ENCODE peak calls at places on chromosomes 13 and 19, in seven cellular contexts. F, X, A, J, I, Y and U are unnamed samples.

GRCh38 chr13:26541678-26542553 is 15.6 kb upstream of the WASF3 start:
- DNase-seq in F (no peak), X (no peak), A (no peak), J (no peak), I (no peak), Y (no peak), U (no peak)

GRCh38 chr13:103716689-103717088 is 650.5 kb upstream of the SLC10A2 start:
- DNase-seq in F (no peak), X (no peak), A (no peak), J (no peak), I (no peak), Y (no peak), U (no peak)

GRCh38 chr13:38350114-38350617 is 515 bp downstream of the UFM1 start:
- DNase-seq in F (peak), X (peak), A (peak), J (no peak), I (no peak), Y (no peak), U (peak)

GRCh38 chr13:110617326-110618072 is 2.2 kb downstream of the NAXD start:
- DNase-seq in F (no peak), X (no peak), A (peak), J (no peak), I (no peak), Y (no peak), U (no peak)

GRCh38 chr13:101416181-101417042 is at the start of gene NALCN:
- DNase-seq in F (no peak), X (peak), A (no peak), J (no peak), I (no peak), Y (no peak), U (no peak)

GRCh38 chr19:33773704-33774624 is 22.7 kb upstream of the KCTD15 start:
- DNase-seq in F (no peak), X (no peak), A (no peak), J (no peak), I (no peak), Y (no peak), U (no peak)

GRCh38 chr13:94696171-94696570 is 16.2 kb downstream of the SOX21 start:
- DNase-seq in F (no peak), X (no peak), A (no peak), J (no peak), I (no peak), Y (no peak), U (no peak)

GRCh38 chr13:94914829-94915228 is 202.5 kb upstream of the SOX21 start:
- DNase-seq in F (no peak), X (no peak), A (no peak), J (no peak), I (no peak), Y (no peak), U (no peak)

GRCh38 chr13:32330438-32330837 is 15.1 kb downstream of the BRCA2 start:
- DNase-seq in F (no peak), X (no peak), A (peak), J (no peak), I (no peak), Y (no peak), U (no peak)

GRCh38 chr13:41212881-41213280 is 18.5 kb upstream of the KBTBD7 start:
- DNase-seq in F (no peak), X (no peak), A (no peak), J (no peak), I (no peak), Y (no peak), U (no peak)

GRCh38 chr19:474126-475078 is 13.6 kb upstream of the SHC2 start:
- DNase-seq in F (no peak), X (peak), A (no peak), J (no peak), I (no peak), Y (no peak), U (peak)

GRCh38 chr13:59488436-59488835 is 675.3 kb downstream of the DIAPH3 start:
- DNase-seq in F (no peak), X (no peak), A (no peak), J (no peak), I (no peak), Y (no peak), U (no peak)

GRCh38 chr13:40776681-40777165 is 5.7 kb upstream of the MRPS31 start:
- DNase-seq in F (peak), X (no peak), A (peak), J (peak), I (no peak), Y (peak), U (peak)

GRCh38 chr13:47859129-47859528 is 141.9 kb downstream of the SUCLA2 start:
- DNase-seq in F (no peak), X (no peak), A (peak), J (no peak), I (peak), Y (no peak), U (no peak)

GRCh38 chr19:42095814-42096230 is 19.9 kb downstream of the ZNF574 start:
- DNase-seq in F (no peak), X (no peak), A (no peak), J (no peak), I (no peak), Y (no peak), U (no peak)

GRCh38 chr13:113178070-113178895 is 19.8 kb downstream of the PROZ start:
- DNase-seq in F (no peak), X (no peak), A (peak), J (no peak), I (peak), Y (no peak), U (no peak)

GRCh38 chr13:103351035-103351828 is 285.0 kb upstream of the SLC10A2 start:
- DNase-seq in F (no peak), X (peak), A (no peak), J (no peak), I (no peak), Y (no peak), U (no peak)

GRCh38 chr19:2721570-2722540 is 683 bp upstream of the DIRAS1 start:
- DNase-seq in F (no peak), X (no peak), A (no peak), J (no peak), I (no peak), Y (no peak), U (no peak)

GRCh38 chr19:30227661-30228112 is 144.5 kb upstream of the ZNF536 start:
- DNase-seq in F (no peak), X (peak), A (peak), J (no peak), I (no peak), Y (no peak), U (peak)

GRCh38 chr13:24212254-24212653 is 51.7 kb downstream of the SPATA13 start:
- DNase-seq in F (no peak), X (no peak), A (no peak), J (no peak), I (no peak), Y (no peak), U (no peak)

GRCh38 chr13:50629497-50629896 is 214.0 kb downstream of the DLEU7 start:
- DNase-seq in F (no peak), X (no peak), A (no peak), J (no peak), I (no peak), Y (no peak), U (no peak)

GRCh38 chr13:73492811-73493210 is 434.0 kb downstream of the KLF5 start:
- DNase-seq in F (no peak), X (no peak), A (no peak), J (no peak), I (no peak), Y (no peak), U (no peak)

GRCh38 chr13:41463823-41464602 is 6.7 kb downstream of the RGCC start:
- DNase-seq in F (no peak), X (no peak), A (no peak), J (no peak), I (no peak), Y (no peak), U (peak)

GRCh38 chr13:30835442-30835841 is 70.6 kb upstream of the MEDAG start:
- DNase-seq in F (no peak), X (no peak), A (no peak), J (no peak), I (no peak), Y (no peak), U (no peak)

GRCh38 chr13:60028021-60028420 is 135.7 kb downstream of the DIAPH3 start:
- DNase-seq in F (no peak), X (no peak), A (no peak), J (no peak), I (no peak), Y (no peak), U (no peak)

GRCh38 chr13:76826527-76826926 is 59.7 kb downstream of the KCTD12 start:
- DNase-seq in F (no peak), X (no peak), A (no peak), J (no peak), I (no peak), Y (no peak), U (no peak)

GRCh38 chr19:33499248-33499647 is 22.3 kb downstream of the PEPD start:
- DNase-seq in F (no peak), X (no peak), A (no peak), J (no peak), I (no peak), Y (no peak), U (peak)

GRCh38 chr13:51125495-51126226 is 14.6 kb upstream of the C13orf42 start:
- DNase-seq in F (no peak), X (peak), A (peak), J (no peak), I (no peak), Y (no peak), U (no peak)

GRCh38 chr19:29841209-29841558 is 29.4 kb downstream of the CCNE1 start:
- DNase-seq in F (no peak), X (no peak), A (no peak), J (no peak), I (no peak), Y (no peak), U (no peak)

GRCh38 chr19:49588370-49589122 is 2.4 kb upstream of the PRR12 start:
- DNase-seq in F (no peak), X (no peak), A (no peak), J (no peak), I (no peak), Y (peak), U (peak)

GRCh38 chr13:76820759-76821158 is 65.4 kb downstream of the KCTD12 start:
- DNase-seq in F (no peak), X (peak), A (peak), J (no peak), I (no peak), Y (no peak), U (no peak)

GRCh38 chr13:30464496-30465351 is 1.0 kb downstream of the HMGB1 start:
- DNase-seq in F (peak), X (peak), A (peak), J (peak), I (no peak), Y (peak), U (peak)

GRCh38 chr13:71290963-71291937 is 575.8 kb downstream of the DACH1 start:
- DNase-seq in F (peak), X (no peak), A (peak), J (no peak), I (no peak), Y (peak), U (no peak)
- H3K4me3 ChIP-seq in F (peak), X (peak), A (peak), J (peak), I (peak), Y (peak), U (peak)

DNA sequence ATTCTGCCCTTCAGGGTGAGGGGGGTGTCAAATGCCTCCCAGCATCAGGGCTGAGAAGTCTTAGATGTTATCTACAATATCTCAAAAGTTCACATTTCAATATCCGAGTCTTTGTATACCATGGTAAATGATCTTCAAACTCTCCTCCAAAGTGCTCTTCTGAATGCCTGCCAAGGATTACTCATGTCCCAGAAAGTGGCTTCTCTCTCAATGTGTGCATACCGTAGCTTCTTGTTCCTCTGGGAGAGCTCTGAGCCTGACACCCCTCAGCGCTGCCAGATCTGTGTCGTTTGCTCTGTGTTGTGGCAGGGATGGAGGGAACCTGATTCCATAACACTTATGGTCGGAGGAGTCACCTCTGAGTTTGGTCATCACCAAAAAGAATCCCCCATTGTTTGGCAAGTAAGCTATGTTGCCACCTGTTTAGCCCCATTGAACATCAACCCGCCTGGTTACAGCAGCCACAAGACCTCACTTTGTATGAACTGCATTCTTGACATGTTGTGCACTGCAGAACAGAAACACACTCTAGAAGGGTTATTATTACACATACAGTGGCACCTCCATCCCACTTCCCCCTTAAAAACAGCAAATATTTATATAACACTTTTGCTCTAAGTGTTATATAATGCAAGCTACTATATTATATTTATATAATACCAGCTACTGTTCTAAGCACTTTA is 163.1 kb upstream of the MIR17HG start:
- DNase-seq in F (no peak), X (no peak), A (no peak), J (no peak), I (no peak), Y (no peak), U (no peak)
- H3K4me3 ChIP-seq in F (no peak), X (no peak), A (no peak), J (no peak), I (no peak), Y (no peak), U (no peak)

DNA sequence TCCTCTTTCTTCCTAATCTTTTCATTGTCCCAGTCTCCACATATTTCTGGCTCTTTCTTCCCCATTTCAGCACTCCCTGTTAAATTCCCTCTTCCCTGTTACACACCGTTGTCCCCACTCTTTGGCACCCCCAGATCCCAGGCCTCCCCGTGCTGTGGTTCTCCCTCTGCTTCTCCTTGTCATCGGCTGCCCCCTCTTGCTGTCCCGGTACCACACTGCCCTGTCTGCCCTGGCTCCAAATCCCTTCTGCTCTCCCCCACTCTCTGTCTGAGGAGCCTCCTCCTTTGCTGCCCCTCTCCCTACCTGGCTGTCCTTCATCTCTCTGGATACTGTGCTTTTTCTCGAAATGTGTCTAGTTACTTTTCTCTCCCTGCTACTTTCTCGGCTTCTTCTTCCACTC is 978 bp downstream of the ZNF415 start:
- DNase-seq in F (no peak), X (no peak), A (no peak), J (no peak), I (no peak), Y (no peak), U (no peak)
- H3K4me3 ChIP-seq in F (peak), X (peak), A (peak), J (peak), I (no peak), Y (peak), U (peak)

DNA sequence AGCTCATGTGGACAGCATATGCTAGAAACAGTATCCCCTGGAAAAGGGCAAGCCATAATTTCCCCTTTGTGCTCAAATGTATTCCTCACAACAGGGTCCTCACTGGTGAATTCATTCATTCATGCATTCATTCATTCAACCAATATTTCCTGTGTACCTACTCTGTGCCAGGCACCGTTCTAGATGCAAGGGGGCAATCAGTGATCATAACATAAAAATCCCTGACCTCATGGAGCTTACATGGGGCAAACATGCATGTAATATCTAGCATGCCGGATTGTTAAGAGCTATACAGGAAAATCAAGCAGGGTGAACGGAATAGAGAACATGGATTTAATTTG is 2.6 kb downstream of the RANBP3 start:
- DNase-seq in F (no peak), X (no peak), A (no peak), J (no peak), I (no peak), Y (no peak), U (no peak)
- H3K4me3 ChIP-seq in F (peak), X (no peak), A (no peak), J (no peak), I (peak), Y (no peak), U (no peak)

GRCh38 chr13:75705395-75705794 is 69.3 kb downstream of the LMO7 start:
- DNase-seq in F (no peak), X (no peak), A (peak), J (no peak), I (no peak), Y (no peak), U (no peak)
- H3K4me3 ChIP-seq in F (no peak), X (no peak), A (no peak), J (peak), I (no peak), Y (no peak), U (no peak)

DNA sequence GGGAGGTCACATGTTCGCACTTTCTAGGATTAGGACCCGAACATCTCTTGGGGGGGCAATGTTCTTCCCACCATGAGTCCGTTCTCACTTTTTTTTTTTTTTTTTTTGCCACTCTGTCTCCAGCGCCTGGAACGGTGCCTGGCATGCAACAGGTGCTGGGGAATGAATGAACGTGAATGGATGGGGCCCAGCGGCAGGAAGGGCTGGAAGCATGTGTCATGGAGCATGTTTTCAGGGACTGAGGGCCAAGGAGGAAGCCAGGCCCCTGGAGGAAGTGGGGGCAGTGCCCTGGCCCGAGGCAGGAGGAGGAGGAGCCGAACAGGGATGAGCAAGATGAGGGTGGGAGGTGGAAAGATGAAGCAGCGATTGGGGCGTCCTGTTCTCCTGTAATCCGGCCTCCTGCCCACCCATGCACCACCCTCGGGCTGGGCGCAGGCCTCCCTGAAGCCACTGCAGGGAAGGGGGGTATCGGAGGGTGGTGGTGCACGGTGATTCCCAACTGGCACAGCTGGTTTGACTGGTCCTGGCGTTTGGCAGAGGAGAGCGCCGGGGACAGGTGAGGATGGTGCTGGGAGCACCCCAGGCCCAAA is 8.8 kb upstream of the SULT2B1 start:
- DNase-seq in F (no peak), X (no peak), A (peak), J (no peak), I (no peak), Y (no peak), U (no peak)
- H3K4me3 ChIP-seq in F (no peak), X (no peak), A (no peak), J (no peak), I (no peak), Y (no peak), U (no peak)

GRCh38 chr19:45805719-45806118 is 9.4 kb downstream of the RSPH6A start:
- DNase-seq in F (no peak), X (no peak), A (no peak), J (no peak), I (no peak), Y (no peak), U (no peak)
- H3K4me3 ChIP-seq in F (no peak), X (no peak), A (no peak), J (no peak), I (no peak), Y (no peak), U (no peak)

DNA sequence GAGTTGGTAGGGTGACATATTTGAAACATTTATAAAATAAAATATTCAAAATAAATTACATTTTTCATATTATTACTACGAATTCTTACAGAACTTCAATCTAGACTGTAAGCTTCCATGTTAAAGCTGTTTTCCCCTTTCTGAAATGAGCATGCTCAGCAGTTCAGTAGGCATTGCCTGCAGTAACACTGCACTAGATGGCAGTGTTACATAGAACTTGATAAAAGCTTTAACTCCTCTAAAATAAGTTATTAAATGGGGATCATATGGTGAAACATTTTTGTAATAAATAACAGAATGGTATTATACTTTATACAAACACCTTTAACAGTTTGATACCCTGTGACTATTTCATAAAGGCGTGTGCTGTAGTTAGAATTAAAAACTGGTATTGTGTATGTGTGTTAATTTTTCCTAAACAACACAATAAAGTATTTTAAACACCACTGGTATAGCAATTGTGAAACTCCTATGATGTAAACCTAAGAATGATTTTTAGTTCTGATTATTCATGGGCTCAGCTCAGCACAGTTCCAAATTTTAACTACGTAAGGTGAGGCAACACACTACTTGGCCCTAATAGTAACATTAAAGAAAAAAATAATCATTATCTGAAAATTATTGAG is 11.6 kb upstream of the GPR18 start:
- DNase-seq in F (no peak), X (no peak), A (peak), J (no peak), I (no peak), Y (peak), U (no peak)
- H3K4me3 ChIP-seq in F (no peak), X (no peak), A (no peak), J (no peak), I (no peak), Y (no peak), U (no peak)

GRCh38 chr19:35134601-35135091 is at the start of gene LGI4:
- DNase-seq in F (no peak), X (no peak), A (no peak), J (no peak), I (no peak), Y (no peak), U (no peak)
- H3K4me3 ChIP-seq in F (no peak), X (peak), A (no peak), J (peak), I (no peak), Y (no peak), U (no peak)

GRCh38 chr19:14089662-14090508 is 666 bp downstream of the SAMD1 start:
- DNase-seq in F (no peak), X (peak), A (peak), J (no peak), I (no peak), Y (peak), U (peak)
- H3K4me3 ChIP-seq in F (no peak), X (peak), A (peak), J (peak), I (peak), Y (no peak), U (peak)